ENCODE peak calls at places on chromosomes 13 and 19, in eight cellular contexts. F, L, H, G, U, C, B and D are unnamed samples.

GRCh38 chr13:37495046-37495445 is 103.5 kb downstream of the POSTN start:
- DNase-seq in F (no peak), L (peak), H (no peak), G (no peak), U (peak), C (no peak), B (no peak), D (no peak)

GRCh38 chr19:51365211-51366049 is 758 bp downstream of the ETFB start:
- DNase-seq in F (no peak), L (peak), H (no peak), G (peak), U (peak), C (no peak), B (peak), D (peak)

GRCh38 chr13:112671359-112671758 is 18.5 kb upstream of the ATP11A start:
- DNase-seq in F (no peak), L (no peak), H (no peak), G (no peak), U (no peak), C (peak), B (peak), D (no peak)

GRCh38 chr13:109569938-109570711 is 216.3 kb downstream of the IRS2 start:
- DNase-seq in F (no peak), L (no peak), H (no peak), G (no peak), U (no peak), C (no peak), B (no peak), D (no peak)

GRCh38 chr19:3651684-3652083 is 25.1 kb upstream of the CACTIN start:
- DNase-seq in F (no peak), L (no peak), H (no peak), G (no peak), U (no peak), C (no peak), B (no peak), D (no peak)

GRCh38 chr13:50156722-50157121 is 141.5 kb downstream of the KCNRG start:
- DNase-seq in F (no peak), L (no peak), H (no peak), G (peak), U (no peak), C (no peak), B (no peak), D (no peak)

GRCh38 chr19:53394522-53394973 is 401 bp upstream of the ZNF765 start:
- DNase-seq in F (peak), L (peak), H (no peak), G (peak), U (no peak), C (peak), B (peak), D (peak)

GRCh38 chr13:39132286-39132685 is 94.0 kb downstream of the NHLRC3 start:
- DNase-seq in F (no peak), L (peak), H (peak), G (no peak), U (peak), C (no peak), B (no peak), D (no peak)

GRCh38 chr19:5290336-5291262 is 50.0 kb downstream of the PTPRS start:
- DNase-seq in F (no peak), L (no peak), H (no peak), G (no peak), U (no peak), C (no peak), B (no peak), D (no peak)

GRCh38 chr13:78604782-78605611 is 1.6 kb upstream of the POU4F1 start:
- DNase-seq in F (no peak), L (no peak), H (no peak), G (no peak), U (peak), C (no peak), B (no peak), D (no peak)

DNA sequence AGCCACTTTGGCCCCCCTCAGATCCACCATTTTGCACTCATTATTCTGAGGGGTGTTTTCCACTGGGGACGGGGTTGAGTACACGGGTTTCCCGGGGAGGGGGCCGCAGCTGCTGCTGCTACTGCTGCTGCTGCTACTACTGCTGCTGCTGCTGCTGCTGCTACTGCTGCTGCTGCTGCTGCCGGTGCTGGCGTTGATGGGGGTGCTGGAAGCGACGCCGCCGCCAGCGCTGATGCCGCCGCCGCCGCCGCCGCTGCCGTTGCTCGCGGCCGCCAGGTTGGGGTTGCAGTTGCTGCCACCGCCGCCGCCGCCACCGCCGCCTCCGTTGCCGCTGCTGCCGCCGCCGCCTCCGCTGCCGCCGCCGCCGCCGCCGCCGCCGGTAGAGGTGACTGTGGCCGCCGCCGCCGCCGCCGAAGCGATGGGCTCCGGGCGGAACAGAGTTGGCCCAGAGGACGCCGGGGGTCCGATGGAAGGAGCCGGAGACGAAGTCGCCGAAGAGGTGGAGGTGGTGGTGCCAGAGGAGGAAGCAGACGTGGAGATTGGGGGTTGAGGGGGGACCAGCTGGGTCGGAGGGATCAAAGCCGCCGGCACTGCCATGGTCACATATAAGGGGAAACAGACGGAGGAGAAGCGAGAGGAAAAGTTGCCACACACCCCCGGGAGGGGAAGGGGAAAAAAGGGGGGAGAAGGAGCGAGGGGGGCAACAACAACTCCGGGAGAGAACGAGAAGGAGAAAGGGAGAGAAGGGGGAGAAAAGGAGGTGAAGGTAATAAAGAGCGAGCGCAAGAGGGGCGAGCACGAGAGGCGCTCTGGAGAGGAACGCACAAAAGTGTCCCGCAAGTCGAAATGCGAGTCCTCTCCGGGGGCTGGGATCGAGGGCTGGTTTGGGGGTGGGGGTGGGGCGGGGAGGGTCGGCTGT is 572 bp downstream of the DACH1 start:
- DNase-seq in F (peak), L (no peak), H (no peak), G (peak), U (peak), C (peak), B (peak), D (peak)
- H3K4me3 ChIP-seq in F (peak), L (peak), H (peak), G (peak), U (peak), C (peak), B (peak), D (peak)

GRCh38 chr19:6714749-6715555 is 5.5 kb downstream of the C3 start:
- DNase-seq in F (peak), L (no peak), H (no peak), G (no peak), U (no peak), C (peak), B (no peak), D (no peak)

GRCh38 chr19:6718741-6719539 is 1.5 kb downstream of the C3 start:
- DNase-seq in F (peak), L (peak), H (no peak), G (no peak), U (peak), C (peak), B (no peak), D (no peak)

GRCh38 chr19:6717441-6717971 is 2.9 kb downstream of the C3 start:
- DNase-seq in F (no peak), L (no peak), H (no peak), G (no peak), U (no peak), C (no peak), B (no peak), D (no peak)

GRCh38 chr19:6718111-6718740 is 2.2 kb downstream of the C3 start:
- DNase-seq in F (peak), L (no peak), H (no peak), G (no peak), U (no peak), C (no peak), B (no peak), D (no peak)

GRCh38 chr19:6717036-6717435 is 3.4 kb downstream of the C3 start:
- DNase-seq in F (peak), L (no peak), H (no peak), G (no peak), U (no peak), C (no peak), B (no peak), D (no peak)
- TF ChIP-seq CTCF in F (no peak), L (peak), H (peak), G (no peak), U (peak), C (no peak), B (no peak), D (no peak)

DNA sequence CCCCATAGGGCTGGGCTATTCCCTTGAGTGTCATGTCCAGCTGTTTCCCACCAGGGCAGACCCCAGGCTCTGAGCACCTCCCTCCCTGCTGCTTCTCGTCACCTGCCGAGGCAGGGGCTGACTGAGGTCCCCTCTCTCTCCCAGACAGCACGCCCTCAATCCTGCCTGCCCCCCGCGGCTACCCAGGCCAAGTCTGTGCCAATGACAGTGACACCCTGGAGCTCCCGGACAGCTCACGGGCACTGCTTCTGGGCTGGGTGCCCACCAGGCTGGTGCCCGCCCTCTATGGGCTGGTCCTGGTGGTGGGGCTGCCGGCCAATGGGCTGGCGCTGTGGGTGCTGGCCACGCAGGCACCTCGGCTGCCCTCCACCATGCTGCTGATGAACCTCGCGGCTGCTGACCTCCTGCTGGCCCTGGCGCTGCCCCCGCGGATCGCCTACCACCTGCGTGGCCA is 657 bp downstream of the F2RL3 start:
- DNase-seq in F (no peak), L (peak), H (no peak), G (peak), U (no peak), C (no peak), B (no peak), D (no peak)
- H3K4me3 ChIP-seq in F (peak), L (no peak), H (no peak), G (peak), U (no peak), C (peak), B (peak), D (no peak)

DNA sequence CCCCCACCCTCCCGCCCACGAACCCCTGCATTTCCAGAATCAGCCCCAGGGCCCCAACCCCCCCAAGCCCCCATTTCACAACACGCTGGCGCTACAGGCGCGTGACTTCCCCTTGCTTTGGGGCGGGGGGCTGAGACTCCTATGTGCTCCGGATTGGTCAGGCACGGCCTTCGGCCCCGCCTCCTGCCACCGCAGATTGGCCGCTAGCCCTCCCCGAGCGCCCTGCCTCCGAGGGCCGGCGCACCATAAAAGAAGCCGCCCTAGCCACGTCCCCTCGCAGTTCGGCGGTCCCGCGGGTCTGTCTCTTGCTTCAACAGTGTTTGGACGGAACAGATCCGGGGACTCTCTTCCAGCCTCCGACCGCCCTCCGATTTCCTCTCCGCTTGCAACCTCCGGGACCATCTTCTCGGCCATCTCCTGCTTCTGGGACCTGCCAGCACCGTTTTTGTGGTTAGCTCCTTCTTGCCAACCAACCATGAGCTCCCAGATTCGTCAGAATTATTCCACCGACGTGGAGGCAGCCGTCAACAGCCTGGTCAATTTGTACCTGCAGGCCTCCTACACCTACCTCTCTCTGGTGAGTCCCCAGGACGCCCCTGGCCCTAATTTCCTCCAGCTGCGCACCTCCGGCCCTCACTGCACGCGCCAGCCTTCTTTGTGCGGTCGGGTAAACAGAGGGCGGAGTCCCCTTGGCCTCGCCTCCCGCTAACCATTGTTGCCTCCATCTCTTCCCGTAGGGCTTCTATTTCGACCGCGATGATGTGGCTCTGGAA is at the start of gene FTL:
- DNase-seq in F (peak), L (peak), H (peak), G (peak), U (peak), C (peak), B (peak), D (peak)
- TF ChIP-seq CTCF in F (no peak), L (no peak), H (no peak), G (no peak), U (no peak), C (no peak), B (peak), D (no peak)

GRCh38 chr13:54975676-54976075 is 1947.1 kb downstream of the OLFM4 start:
- DNase-seq in F (no peak), L (no peak), H (no peak), G (no peak), U (no peak), C (no peak), B (no peak), D (no peak)
- H3K4me3 ChIP-seq in F (no peak), L (no peak), H (no peak), G (no peak), U (no peak), C (no peak), B (no peak), D (no peak)

DNA sequence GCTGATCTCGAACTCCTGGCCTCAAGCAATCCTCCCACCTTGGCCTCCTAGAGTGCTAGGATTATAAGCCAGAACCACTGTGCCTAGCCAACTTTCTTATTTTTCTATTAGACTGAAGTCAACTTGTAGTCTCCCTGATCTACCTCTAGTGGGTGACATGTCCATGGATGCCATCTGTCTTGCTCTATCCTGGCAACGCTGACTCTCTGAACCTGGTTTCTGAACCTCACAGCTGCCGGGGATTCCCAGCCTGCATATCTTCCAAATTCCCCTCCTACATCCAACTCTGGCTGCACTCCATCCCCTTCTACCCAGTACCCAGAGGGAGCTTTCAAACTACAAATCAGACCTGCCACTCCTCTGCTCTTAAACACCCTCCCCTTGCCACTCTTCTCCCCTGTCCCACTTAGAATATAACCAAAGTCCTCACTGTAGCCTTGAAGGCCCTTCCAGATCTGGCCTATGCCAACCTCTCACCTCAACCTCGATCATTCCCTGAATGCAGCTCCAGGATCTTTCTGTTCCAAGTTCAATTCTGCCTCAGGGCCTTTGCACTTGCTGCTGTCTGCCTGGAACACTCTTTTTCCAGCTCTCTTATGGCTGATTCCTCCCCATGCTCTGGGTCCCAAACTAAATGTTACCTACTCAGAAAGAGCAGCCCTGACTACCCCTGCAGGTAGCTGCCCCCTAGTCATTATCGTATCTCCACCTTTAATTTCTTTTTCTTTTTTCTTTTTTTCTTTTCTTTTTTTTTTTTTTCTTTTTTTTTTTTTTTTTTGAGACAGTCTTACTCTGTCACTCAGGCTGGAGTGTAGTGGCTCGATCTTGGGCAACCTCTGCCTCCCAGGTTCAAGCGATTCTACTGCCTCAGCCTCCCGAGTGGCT is 2.2 kb downstream of the CLIP3 start:
- DNase-seq in F (no peak), L (no peak), H (no peak), G (no peak), U (peak), C (no peak), B (no peak), D (no peak)
- TF ChIP-seq CTCF in F (no peak), L (peak), H (peak), G (no peak), U (peak), C (no peak), B (no peak), D (no peak)

GRCh38 chr19:58479736-58480480 is 3.8 kb downstream of the ZNF446 start:
- DNase-seq in F (peak), L (no peak), H (no peak), G (no peak), U (no peak), C (no peak), B (no peak), D (no peak)
- H3K4me3 ChIP-seq in F (no peak), L (no peak), H (no peak), G (no peak), U (no peak), C (no peak), B (no peak), D (no peak)

GRCh38 chr19:1081301-1082164 is 13.6 kb downstream of the POLR2E start:
- DNase-seq in F (peak), L (no peak), H (no peak), G (no peak), U (no peak), C (no peak), B (no peak), D (no peak)
- TF ChIP-seq CTCF in F (no peak), L (no peak), H (no peak), G (no peak), U (no peak), C (no peak), B (no peak), D (no peak)

DNA sequence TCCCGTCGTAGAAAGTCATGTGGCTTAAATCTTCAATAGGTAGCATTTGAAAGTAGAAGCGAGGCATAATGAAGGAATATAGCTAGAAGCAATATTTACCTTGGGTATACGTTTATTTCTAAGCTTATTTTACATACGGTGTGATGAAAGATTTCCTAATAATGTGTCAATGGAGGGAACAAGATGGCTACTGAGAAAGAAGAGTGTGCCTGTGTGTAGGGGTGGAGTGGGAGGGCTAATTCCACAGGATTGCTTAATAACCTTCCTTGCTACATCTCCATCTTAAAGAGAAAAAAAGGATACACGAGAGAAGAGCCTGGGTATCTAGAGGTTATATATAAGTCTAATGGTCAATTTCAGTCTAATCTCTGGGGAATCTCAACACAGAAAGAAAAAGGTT is 2.0 kb downstream of the SPART start:
- DNase-seq in F (no peak), L (no peak), H (no peak), G (no peak), U (peak), C (no peak), B (no peak), D (no peak)
- H3K4me3 ChIP-seq in F (peak), L (no peak), H (no peak), G (peak), U (peak), C (peak), B (peak), D (no peak)

GRCh38 chr13:44757671-44758070 is 181.5 kb upstream of the TSC22D1 start:
- DNase-seq in F (no peak), L (no peak), H (no peak), G (no peak), U (no peak), C (no peak), B (no peak), D (no peak)
- TF ChIP-seq CTCF in F (no peak), L (no peak), H (no peak), G (no peak), U (no peak), C (no peak), B (no peak), D (no peak)